ENCODE peak calls at places on chromosomes 4 and X, in six cellular contexts. X is HCT116, V is HepG2, W is H1, L is K562, O is SK-N-SH. N is an unnamed sample.

GRCh38 chr4:43224591-43224990 is 332.1 kb downstream of the GRXCR1 start:
- DNase-seq in X (no peak), V (no peak), W (no peak), L (no peak), O (no peak), N (no peak)

GRCh38 chrX:107483976-107484726 is 34.7 kb downstream of the FRMPD3 start:
- DNase-seq in X (no peak), V (no peak), W (no peak), L (peak), O (peak), N (no peak)

GRCh38 chr4:34323549-34324325 is 1920.6 kb downstream of the ARAP2 start:
- DNase-seq in X (no peak), V (no peak), W (no peak), L (no peak), O (no peak), N (no peak)

GRCh38 chr4:170089743-170090666 is at the start of gene AADAT:
- DNase-seq in X (peak), V (peak), W (peak), L (peak), O (peak), N (peak)

GRCh38 chr4:40295572-40295971 is 39.6 kb upstream of the CHRNA9 start:
- DNase-seq in X (no peak), V (no peak), W (no peak), L (no peak), O (no peak), N (no peak)

GRCh38 chrX:34132028-34132427 is at the start of gene FAM47A:
- DNase-seq in X (no peak), V (no peak), W (no peak), L (no peak), O (no peak), N (no peak)

GRCh38 chrX:47690175-47690574 is 31.2 kb upstream of the UXT start:
- DNase-seq in X (peak), V (no peak), W (no peak), L (no peak), O (no peak), N (no peak)

GRCh38 chr4:177008836-177009501 is 216.2 kb upstream of the VEGFC start:
- DNase-seq in X (no peak), V (no peak), W (no peak), L (no peak), O (no peak), N (no peak)

GRCh38 chr4:98150092-98150761 is 7.0 kb upstream of the STPG2 start:
- DNase-seq in X (no peak), V (no peak), W (no peak), L (no peak), O (no peak), N (no peak)

GRCh38 chr4:112857461-112857860 is 192.0 kb upstream of the ANK2 start:
- DNase-seq in X (peak), V (no peak), W (no peak), L (no peak), O (no peak), N (no peak)

GRCh38 chrX:14015294-14015693 is 14.4 kb downstream of the GEMIN8 start:
- DNase-seq in X (no peak), V (no peak), W (no peak), L (no peak), O (no peak), N (no peak)

GRCh38 chr4:54064317-54065275 is at the start of gene CHIC2:
- DNase-seq in X (peak), V (peak), W (peak), L (peak), O (peak), N (peak)

GRCh38 chr4:68904786-68905185 is 46.8 kb downstream of the UGT2A3 start:
- DNase-seq in X (no peak), V (peak), W (no peak), L (no peak), O (no peak), N (no peak)

GRCh38 chrX:24799565-24799964 is 105.8 kb downstream of the POLA1 start:
- DNase-seq in X (no peak), V (no peak), W (no peak), L (no peak), O (no peak), N (no peak)

GRCh38 chr4:86315579-86315978 is 44.3 kb downstream of the MAPK10 start:
- DNase-seq in X (no peak), V (no peak), W (no peak), L (no peak), O (no peak), N (no peak)

GRCh38 chr4:177256950-177257349 is 52.7 kb upstream of the NEIL3 start:
- DNase-seq in X (no peak), V (no peak), W (no peak), L (no peak), O (no peak), N (no peak)

GRCh38 chr4:140098481-140099132 is 55.4 kb downstream of the MAML3 start:
- DNase-seq in X (peak), V (no peak), W (no peak), L (no peak), O (no peak), N (no peak)

GRCh38 chr4:53362093-53362492 is 3.8 kb downstream of the SCFD2 start:
- DNase-seq in X (no peak), V (no peak), W (no peak), L (no peak), O (no peak), N (no peak)

GRCh38 chrX:34638116-34638515 is 19.0 kb downstream of the TMEM47 start:
- DNase-seq in X (no peak), V (peak), W (no peak), L (peak), O (peak), N (no peak)

GRCh38 chr4:81470456-81471327 is 1.0 kb downstream of the RASGEF1B start:
- DNase-seq in X (no peak), V (no peak), W (peak), L (no peak), O (no peak), N (peak)

GRCh38 chrX:37060999-37061398 is 52.8 kb downstream of the FAM47C start:
- DNase-seq in X (peak), V (peak), W (no peak), L (peak), O (peak), N (peak)

GRCh38 chr4:14934704-14935390 is 67.4 kb upstream of the CPEB2 start:
- DNase-seq in X (no peak), V (no peak), W (no peak), L (no peak), O (no peak), N (no peak)

GRCh38 chr4:146334862-146335449 is 120.6 kb downstream of the REELD1 start:
- DNase-seq in X (no peak), V (no peak), W (no peak), L (no peak), O (no peak), N (no peak)

GRCh38 chr4:146333895-146334262 is 119.5 kb downstream of the REELD1 start:
- DNase-seq in X (no peak), V (no peak), W (no peak), L (no peak), O (no peak), N (no peak)

GRCh38 chr4:146335763-146336412 is 121.5 kb downstream of the REELD1 start:
- DNase-seq in X (no peak), V (peak), W (no peak), L (no peak), O (no peak), N (peak)

GRCh38 chr4:146330392-146330791 is 116.1 kb downstream of the REELD1 start:
- DNase-seq in X (no peak), V (no peak), W (no peak), L (no peak), O (no peak), N (no peak)

GRCh38 chr4:146333187-146333894 is 119.0 kb downstream of the REELD1 start:
- DNase-seq in X (no peak), V (peak), W (no peak), L (no peak), O (no peak), N (no peak)
- TF ChIP-seq JUND in X (no peak), V (no peak), W (no peak), L (no peak), O (no peak), N (no peak)

GRCh38 chr4:78629991-78630541 is 78.5 kb downstream of the ANXA3 start:
- DNase-seq in X (no peak), V (no peak), W (no peak), L (peak), O (no peak), N (no peak)
- TF ChIP-seq JUND in X (no peak), V (no peak), W (no peak), L (peak), O (no peak), N (no peak)

GRCh38 chr4:39062094-39062493 is at the start of gene KLHL5:
- DNase-seq in X (no peak), V (no peak), W (no peak), L (no peak), O (peak), N (no peak)
- TF ChIP-seq JUND in X (no peak), V (no peak), W (no peak), L (no peak), O (no peak), N (no peak)

DNA sequence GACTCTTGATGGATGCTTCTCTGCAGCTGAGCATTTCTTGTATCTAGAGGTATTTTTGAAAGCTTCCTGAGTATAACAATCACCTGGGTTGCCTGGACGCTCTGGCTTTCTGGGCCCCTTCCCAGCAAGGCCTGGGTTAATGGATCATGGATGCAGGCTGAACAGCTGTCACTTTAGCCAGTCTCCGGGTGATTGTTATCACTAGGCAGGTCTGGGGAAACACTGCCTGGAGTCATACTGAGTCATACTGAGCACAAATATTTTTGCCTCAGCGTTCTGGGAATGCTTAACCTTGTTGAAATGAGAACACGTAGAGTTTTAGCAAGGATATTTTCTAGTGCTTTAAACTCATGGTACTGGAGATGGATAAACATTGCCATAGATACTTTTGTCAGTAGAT is 102.6 kb downstream of the PHEX start:
- DNase-seq in X (no peak), V (peak), W (no peak), L (no peak), O (peak), N (no peak)
- TF ChIP-seq JUND in X (no peak), V (no peak), W (no peak), L (no peak), O (peak), N (peak)

GRCh38 chr4:25750874-25751273 is 95.2 kb downstream of the SLC34A2 start:
- DNase-seq in X (no peak), V (no peak), W (no peak), L (no peak), O (no peak), N (no peak)

GRCh38 chr4:25743971-25744370 is 88.3 kb downstream of the SLC34A2 start:
- DNase-seq in X (no peak), V (no peak), W (no peak), L (no peak), O (no peak), N (no peak)

GRCh38 chr4:25749150-25749794 is 93.6 kb downstream of the SLC34A2 start:
- DNase-seq in X (no peak), V (no peak), W (no peak), L (no peak), O (no peak), N (no peak)
- TF ChIP-seq JUND in X (no peak), V (no peak), W (no peak), L (no peak), O (no peak), N (no peak)

DNA sequence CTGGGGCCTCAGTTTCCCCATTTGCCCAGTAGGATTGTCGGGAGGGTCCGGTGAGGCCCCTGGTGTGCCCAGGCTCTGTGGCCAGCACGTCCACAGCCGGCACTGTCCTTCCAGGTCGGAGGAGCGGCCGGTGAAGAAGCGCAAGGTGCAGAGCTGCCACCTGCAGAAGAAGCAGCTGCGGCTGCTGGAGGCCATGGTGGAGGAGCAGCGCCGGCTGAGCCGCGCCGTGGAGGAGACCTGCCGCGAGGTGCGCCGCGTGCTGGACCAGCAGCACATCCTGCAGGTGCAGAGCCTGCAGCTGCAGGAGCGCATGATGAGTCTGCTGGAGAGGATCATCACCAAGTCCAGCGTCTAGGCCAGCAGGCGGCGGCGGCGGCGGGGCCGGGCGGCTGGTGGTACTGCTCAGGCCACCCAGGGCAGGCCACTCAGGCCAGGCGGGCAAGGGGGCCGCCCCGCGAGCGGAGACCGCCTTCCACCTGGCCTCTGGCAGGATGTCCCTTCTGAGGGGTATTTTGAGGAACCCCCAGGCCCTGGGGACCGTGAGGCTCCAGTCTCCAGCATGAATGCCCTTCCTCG is 6.7 kb downstream of the MSANTD1 start:
- DNase-seq in X (no peak), V (no peak), W (peak), L (no peak), O (no peak), N (no peak)
- TF ChIP-seq JUND in X (no peak), V (no peak), W (no peak), L (no peak), O (no peak), N (no peak)